ENCODE peak calls at places on chromosomes 1 and 21, in ten cellular contexts. N, A, F, R, K, B, U, E, J and G are unnamed samples.

GRCh38 chr1:185208626-185209170 is 51.7 kb downstream of the SWT1 start:
- DNase-seq in N (no peak), A (no peak), F (no peak), R (no peak), K (no peak), B (no peak), U (peak; percentile 2), E (no peak), J (no peak), G (no peak)

GRCh38 chr21:46038341-46038829 is 56.8 kb downstream of the COL6A1 start:
- DNase-seq in N (no peak), A (no peak), F (no peak), R (no peak), K (no peak), B (no peak), U (no peak), E (no peak), J (no peak), G (no peak)

GRCh38 chr1:52856026-52856425 is 13.5 kb downstream of the ZYG11A start:
- DNase-seq in N (no peak), A (peak; percentile 18), F (no peak), R (no peak), K (no peak), B (no peak), U (no peak), E (no peak), J (no peak), G (no peak)

GRCh38 chr1:219324171-219324570 is 150.5 kb downstream of the LYPLAL1 start:
- DNase-seq in N (no peak), A (no peak), F (no peak), R (no peak), K (no peak), B (no peak), U (no peak), E (no peak), J (no peak), G (no peak)

GRCh38 chr1:208524376-208524775 is 280.2 kb upstream of the PLXNA2 start:
- DNase-seq in N (no peak), A (no peak), F (no peak), R (no peak), K (no peak), B (peak; percentile 19), U (no peak), E (no peak), J (no peak), G (no peak)

GRCh38 chr1:242477944-242478343 is 46.6 kb downstream of the PLD5 start:
- DNase-seq in N (no peak), A (no peak), F (no peak), R (no peak), K (no peak), B (no peak), U (no peak), E (no peak), J (no peak), G (no peak)

GRCh38 chr1:21616372-21616771 is 52.8 kb downstream of the RAP1GAP start:
- DNase-seq in N (no peak), A (no peak), F (no peak), R (no peak), K (peak; percentile 56), B (no peak), U (no peak), E (no peak), J (no peak), G (no peak)

GRCh38 chr1:41740630-41741239 is 178.0 kb downstream of the HIVEP3 start:
- DNase-seq in N (no peak), A (no peak), F (no peak), R (no peak), K (no peak), B (no peak), U (no peak), E (no peak), J (no peak), G (no peak)

GRCh38 chr1:77874804-77875445 is 13.5 kb upstream of the NEXN start:
- DNase-seq in N (no peak), A (no peak), F (no peak), R (no peak), K (no peak), B (no peak), U (peak; percentile 74), E (no peak), J (no peak), G (no peak)

GRCh38 chr1:112546076-112546475 is 37.3 kb downstream of the WNT2B start:
- DNase-seq in N (no peak), A (no peak), F (no peak), R (no peak), K (no peak), B (no peak), U (no peak), E (no peak), J (no peak), G (no peak)

GRCh38 chr1:112665857-112666256 is 8.6 kb upstream of the MOV10 start:
- DNase-seq in N (no peak), A (no peak), F (no peak), R (no peak), K (no peak), B (no peak), U (no peak), E (no peak), J (no peak), G (no peak)

GRCh38 chr1:238492271-238492670 is 601.5 kb upstream of the ZP4 start:
- DNase-seq in N (no peak), A (no peak), F (no peak), R (no peak), K (no peak), B (no peak), U (no peak), E (no peak), J (no peak), G (no peak)

GRCh38 chr21:35020902-35021301 is 28.2 kb downstream of the RUNX1 start:
- DNase-seq in N (no peak), A (peak; percentile 43), F (no peak), R (no peak), K (no peak), B (no peak), U (peak; percentile 49), E (no peak), J (no peak), G (no peak)

GRCh38 chr21:39602076-39602689 is 10.6 kb upstream of the B3GALT5 start:
- DNase-seq in N (no peak), A (no peak), F (no peak), R (no peak), K (no peak), B (no peak), U (no peak), E (no peak), J (no peak), G (no peak)

GRCh38 chr1:77825356-77825709 is 45.9 kb downstream of the MIGA1 start:
- DNase-seq in N (no peak), A (no peak), F (no peak), R (no peak), K (peak; percentile 68), B (no peak), U (peak; percentile 91), E (peak; percentile 38), J (no peak), G (no peak)

GRCh38 chr1:178538192-178538916 is 25.4 kb downstream of the TEX35 start:
- DNase-seq in N (no peak), A (no peak), F (no peak), R (no peak), K (no peak), B (no peak), U (peak; percentile 88), E (no peak), J (no peak), G (no peak)

GRCh38 chr1:41435570-41436178 is 48.8 kb downstream of the EDN2 start:
- DNase-seq in N (no peak), A (no peak), F (no peak), R (no peak), K (no peak), B (peak; percentile 74), U (no peak), E (no peak), J (no peak), G (no peak)

GRCh38 chr1:188937965-188938551 is 1539.6 kb downstream of the BRINP3 start:
- DNase-seq in N (no peak), A (no peak), F (no peak), R (no peak), K (no peak), B (no peak), U (peak; percentile 38), E (peak; percentile 26), J (no peak), G (no peak)

GRCh38 chr1:231108500-231109254 is 53.2 kb upstream of the TRIM67 start:
- DNase-seq in N (no peak), A (no peak), F (no peak), R (no peak), K (no peak), B (no peak), U (no peak), E (no peak), J (no peak), G (no peak)

GRCh38 chr1:62912028-62912638 is 128.2 kb downstream of the ATG4C start:
- DNase-seq in N (no peak), A (no peak), F (no peak), R (peak; percentile 2), K (no peak), B (no peak), U (peak; percentile 26), E (no peak), J (no peak), G (no peak)
- TF ChIP-seq CTCF in N (no peak), A (no peak), F (no peak), R (peak; percentile 43), K (peak; percentile 25), B (peak; percentile 42), U (peak; percentile 68), E (peak; percentile 85), J (no peak), G (no peak)

GRCh38 chr1:227314014-227314848 is 4.1 kb downstream of the CDC42BPA start:
- DNase-seq in N (no peak), A (no peak), F (no peak), R (no peak), K (no peak), B (no peak), U (no peak), E (no peak), J (no peak), G (no peak)
- H3K4me3 ChIP-seq in N (peak overlapping the region; percentile 22), A (no peak overlapping the region), F (no peak overlapping the region), R (peak overlapping the region; percentile 84), K (no peak overlapping the region), B (peak overlapping the region; percentile 3), U (peak overlapping the region; percentile 12), E (no peak overlapping the region), J (peak overlapping the region; percentile 96), G (peak overlapping the region; percentile 15)

GRCh38 chr1:27527857-27528700 is 38.1 kb upstream of the WASF2 start:
- DNase-seq in N (peak; percentile 80), A (no peak), F (no peak), R (no peak), K (peak; percentile 74), B (peak; percentile 82), U (no peak), E (no peak), J (no peak), G (no peak)
- TF ChIP-seq POLR2A in N (peak; percentile 24), A (no peak), F (peak; percentile 19), R (no peak), K (no peak), B (no peak), U (no peak), E (peak; percentile 35), J (no peak), G (no peak)

DNA sequence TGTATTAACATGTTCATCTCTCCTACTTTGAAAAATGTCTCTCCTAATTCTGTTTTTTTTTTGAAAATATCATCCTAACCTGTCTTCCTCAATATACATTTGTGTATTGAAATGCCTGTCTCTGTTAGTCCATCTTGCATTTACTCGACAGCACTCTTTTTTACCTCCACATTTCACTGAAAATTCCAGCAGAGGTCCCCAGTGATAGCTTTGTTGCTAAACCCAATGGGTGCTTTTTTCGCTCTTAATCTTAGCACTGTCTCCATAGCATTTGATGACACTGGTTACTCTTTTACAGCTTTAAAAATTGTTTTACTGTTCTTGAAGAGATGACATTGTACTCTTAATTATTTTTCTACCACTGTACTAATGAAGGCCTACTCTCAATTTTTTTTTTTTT is 10.8 kb downstream of the OSBPL9 start:
- DNase-seq in N (no peak), A (no peak), F (no peak), R (no peak), K (no peak), B (no peak), U (peak; percentile 67), E (no peak), J (no peak), G (no peak)
- TF ChIP-seq CTCF in N (no peak), A (no peak), F (no peak), R (peak; percentile 38), K (peak; percentile 38), B (peak; percentile 63), U (peak; percentile 66), E (peak; percentile 41), J (no peak), G (no peak)